ENCODE peak calls at places on chromosomes 16 and 17, in ten cellular contexts. N, J, M, W, K, O, U, B, V and S are unnamed samples. For H3K4me1, the result is how much of the 10 kb centered on the place peaks cover.

GRCh38 chr17:43389022-43389947 is 9.5 kb upstream of the ARL4D start:
- DNase-seq in O (peak), W (peak), J (peak), N (peak), V (peak), K (peak), U (peak), B (peak), M (peak), S (no peak)

GRCh38 chr17:66301864-66302741 is at the start of gene PRKCA:
- DNase-seq in V (peak), U (peak), B (peak), K (peak), N (peak), M (peak), O (peak), J (peak), W (peak), S (no peak)

GRCh38 chr16:87337247-87337646 is 20.1 kb upstream of the C16orf95 start:
- DNase-seq in O (no peak), W (peak), V (no peak), N (no peak), J (no peak), M (no peak), B (no peak), U (no peak), K (peak), S (no peak)

GRCh38 chr17:63988741-63989621 is 9.2 kb upstream of the PRR29 start:
- DNase-seq in B (no peak), U (no peak), V (no peak), J (peak), N (no peak), W (no peak), O (no peak), M (no peak), K (peak), S (no peak)

GRCh38 chr16:2841606-2842339 is 11.7 kb downstream of the ZG16B start:
- DNase-seq in M (no peak), U (no peak), O (no peak), K (peak), J (peak), N (no peak), V (no peak), B (no peak), W (no peak), S (no peak)

GRCh38 chr17:29341726-29342125 is 47.8 kb upstream of the NUFIP2 start:
- DNase-seq in V (no peak), B (no peak), J (no peak), K (no peak), U (no peak), O (peak), N (no peak), W (no peak), M (no peak), S (no peak)

GRCh38 chr16:12661656-12662172 is 142.0 kb downstream of the CPPED1 start:
- DNase-seq in U (no peak), O (peak), N (no peak), V (no peak), B (peak), J (no peak), K (no peak), W (no peak), M (no peak), S (peak)

GRCh38 chr16:15950167-15950854 is 895 bp downstream of the ABCC1 start:
- DNase-seq in V (no peak), K (no peak), O (peak), M (peak), U (no peak), W (no peak), J (no peak), N (peak), B (peak), S (no peak)

GRCh38 chr17:68937890-68938514 is 17.2 kb downstream of the ABCA8 start:
- DNase-seq in B (no peak), M (no peak), N (no peak), O (no peak), W (no peak), J (no peak), V (no peak), U (no peak), K (no peak), S (no peak)

GRCh38 chr16:85303354-85303883 is 191.1 kb upstream of the CIBAR2 start:
- DNase-seq in U (peak), O (no peak), N (peak), B (peak), W (peak), M (peak), J (peak), V (no peak), K (peak), S (no peak)

GRCh38 chr16:592518-593306 is 2.8 kb downstream of the RAB40C start:
- DNase-seq in B (peak), K (peak), O (no peak), W (no peak), M (peak), V (no peak), U (no peak), J (peak), N (no peak), S (no peak)

GRCh38 chr16:6573577-6573976 is 759.1 kb upstream of the RBFOX1 start:
- DNase-seq in U (no peak), K (peak), W (no peak), J (peak), O (no peak), V (no peak), B (peak), N (no peak), M (peak), S (no peak)

GRCh38 chr16:67648088-67648763 is 3.3 kb downstream of the CARMIL2 start:
- DNase-seq in U (no peak), J (no peak), V (no peak), W (no peak), M (no peak), O (no peak), K (no peak), N (no peak), B (no peak), S (no peak)

GRCh38 chr16:68951991-68952877 is 108.9 kb downstream of the TANGO6 start:
- DNase-seq in B (no peak), V (no peak), W (no peak), J (no peak), O (peak), U (no peak), K (no peak), N (no peak), M (no peak), S (no peak)

GRCh38 chr16:71762186-71762585 is 37.7 kb upstream of the PHLPP2 start:
- DNase-seq in M (no peak), B (no peak), O (peak), N (no peak), K (no peak), U (no peak), V (no peak), J (no peak), W (no peak), S (no peak)

GRCh38 chr17:36947922-36948716 is 635 bp upstream of the AATF start:
- DNase-seq in M (no peak), O (no peak), B (no peak), N (no peak), J (no peak), V (no peak), W (no peak), K (no peak), U (no peak), S (no peak)

GRCh38 chr17:57309479-57309878 is 53.2 kb downstream of the MSI2 start:
- DNase-seq in O (no peak), U (no peak), W (no peak), J (no peak), B (no peak), M (no peak), N (no peak), K (no peak), V (no peak), S (no peak)

DNA sequence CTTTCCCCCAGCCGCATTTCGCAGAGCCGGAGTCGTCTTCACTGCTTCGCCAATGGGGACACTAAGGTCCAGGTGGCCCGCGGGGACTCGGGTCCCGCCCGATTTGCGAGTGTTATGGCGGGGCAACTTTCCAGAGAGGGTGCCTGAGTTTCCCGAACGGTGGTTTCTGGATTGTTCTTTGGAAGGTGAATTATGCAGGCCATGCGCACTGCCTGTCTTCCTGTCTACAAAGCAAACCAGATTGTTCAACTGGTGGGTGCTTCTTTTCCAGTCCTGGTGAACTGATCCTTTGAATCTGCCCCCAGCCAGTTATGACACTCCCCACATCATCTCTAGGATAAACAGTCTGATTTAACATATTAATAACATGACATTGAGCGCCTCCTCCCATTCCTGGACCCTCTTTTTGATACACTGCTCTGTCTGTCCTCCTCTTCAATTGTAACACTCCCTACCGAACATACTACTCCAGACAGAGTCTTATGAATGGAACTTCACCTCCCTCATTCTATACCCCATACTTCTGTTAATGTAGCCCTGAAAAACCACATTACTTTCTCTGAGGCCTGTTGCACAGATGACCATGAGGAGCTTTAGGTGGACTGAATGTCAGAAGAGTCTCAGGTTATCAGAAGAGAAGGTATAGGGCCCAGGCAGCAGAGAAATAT is 159.0 kb downstream of the RAB11FIP4 start:
- DNase-seq in B (no peak), J (no peak), W (no peak), O (peak), V (no peak), K (no peak), N (no peak), M (no peak), U (no peak), S (no peak)
- H3K4me1 ChIP-seq in B (under half), J (under half), W (under half), O (under half), V (under half), K (under half), N (under half), M (under half), U (under half), S (under half)

DNA sequence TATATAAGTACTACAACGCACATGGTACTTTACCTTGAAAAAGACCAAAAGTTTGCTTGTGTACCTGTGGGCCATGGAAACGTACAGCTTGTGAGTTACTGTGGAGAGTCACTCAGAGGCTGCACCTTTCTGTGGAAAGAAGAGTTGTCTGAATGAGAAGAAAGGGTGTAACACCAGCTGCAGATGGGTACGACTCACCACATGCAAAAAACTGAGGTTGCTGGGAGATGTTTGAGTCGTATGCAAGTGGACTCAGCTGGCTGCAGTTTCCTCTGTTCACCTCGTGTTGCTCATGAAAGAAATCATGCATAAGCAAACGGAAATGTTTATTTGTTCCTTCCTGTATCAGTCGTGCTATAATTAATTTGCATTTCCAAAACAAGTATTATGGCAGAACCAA is 22.4 kb upstream of the DYNLRB2 start:
- DNase-seq in U (peak), M (peak), K (no peak), N (peak), O (peak), V (no peak), W (no peak), J (no peak), B (peak), S (no peak)
- H3K4me3 ChIP-seq in U (no peak), M (no peak), K (no peak), N (no peak), O (no peak), V (no peak), W (no peak), J (no peak), B (no peak), S (no peak)

GRCh38 chr16:4684763-4685162 is 8.6 kb upstream of the NUDT16L1 start:
- DNase-seq in J (no peak), U (no peak), K (peak), O (no peak), V (no peak), W (no peak), N (no peak), M (no peak), B (no peak), S (no peak)
- H3K4me1 ChIP-seq in J (under half), U (under half), K (under half), O (under half), V (under half), W (under half), N (under half), M (under half), B (under half), S (under half)

DNA sequence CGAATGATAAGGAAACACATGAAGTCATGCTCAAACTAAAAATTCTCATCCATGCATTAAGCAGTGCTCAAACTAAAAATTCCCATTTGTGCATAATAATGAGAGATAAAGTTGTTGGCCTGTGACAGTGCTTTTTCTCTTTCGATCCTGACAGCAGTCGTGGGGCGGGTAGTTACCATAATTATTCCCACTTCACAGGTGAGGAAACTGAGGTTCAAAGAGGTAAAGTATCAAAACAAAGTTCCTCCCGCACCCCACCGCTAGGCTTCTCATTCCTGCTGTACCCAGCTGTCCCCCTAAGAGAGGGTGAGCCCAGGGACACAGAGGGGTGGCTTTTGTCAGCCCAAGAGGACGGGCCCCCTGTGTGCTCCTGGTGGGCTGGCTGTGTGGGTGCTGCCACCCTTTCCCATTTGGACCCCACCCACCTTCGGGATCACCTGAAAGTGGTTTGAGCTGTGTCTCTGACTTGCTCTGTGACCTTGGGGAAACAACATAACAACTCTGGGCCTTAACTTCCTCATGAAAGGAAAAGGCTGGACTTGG is 92.6 kb downstream of the CLEC16A start:
- DNase-seq in V (peak), J (no peak), O (no peak), N (no peak), W (no peak), K (no peak), U (no peak), M (no peak), B (no peak), S (no peak)
- H3K4me3 ChIP-seq in V (no peak), J (no peak), O (no peak), N (no peak), W (no peak), K (no peak), U (no peak), M (no peak), B (no peak), S (no peak)

GRCh38 chr16:56382901-56383355 is 42.4 kb downstream of the AMFR start:
- DNase-seq in U (no peak), J (no peak), B (no peak), W (no peak), O (peak), V (no peak), N (no peak), K (no peak), M (no peak), S (no peak)
- H3K4me1 ChIP-seq in U (under half), J (under half), B (under half), W (under half), O (under half), V (under half), N (under half), K (under half), M (under half), S (under half)

GRCh38 chr17:20224379-20224778 is 215.2 kb downstream of the SPECC1 start:
- DNase-seq in N (no peak), K (no peak), U (no peak), O (no peak), M (no peak), B (no peak), W (no peak), V (no peak), J (no peak), S (no peak)
- H3K4me3 ChIP-seq in N (no peak), K (no peak), U (no peak), O (no peak), M (no peak), B (no peak), W (no peak), V (no peak), J (no peak), S (no peak)